ENCODE peak calls at places on chromosomes 7 and 10, in nine cellular contexts. I is mucosa of descending colon, O is fibroblast of pulmonary artery, X is GM12865, N is psoas muscle, M is PC-9, Y is AG04450, C is sigmoid colon, J is tibial nerve. E is an unnamed sample.

GRCh38 chr10:109966961-109967738 is 40.6 kb upstream of the ADD3 start:
- DNase-seq in I (peak), O (peak), X (no peak), N (no peak), M (no peak), Y (peak), C (no peak), J (no peak), E (peak)

GRCh38 chr10:131726460-131726861 is 174.3 kb upstream of the PPP2R2D start:
- DNase-seq in I (peak), O (no peak), X (no peak), N (peak), M (no peak), Y (no peak), C (peak), J (peak), E (no peak)

GRCh38 chr10:70668454-70668970 is 3.8 kb upstream of the ADAMTS14 start:
- DNase-seq in I (no peak), O (no peak), X (no peak), N (no peak), M (no peak), Y (no peak), C (no peak), J (no peak), E (peak)

GRCh38 chr7:19442016-19442785 is 266.6 kb downstream of the POLR1F start:
- DNase-seq in I (no peak), O (peak), X (peak), N (no peak), M (peak), Y (peak), C (no peak), J (no peak), E (peak)

GRCh38 chr10:71427246-71427645 is 30.5 kb downstream of the CDH23 start:
- DNase-seq in I (no peak), O (no peak), X (no peak), N (no peak), M (no peak), Y (no peak), C (no peak), J (no peak), E (no peak)

GRCh38 chr7:105932835-105933477 is 30.1 kb upstream of the CDHR3 start:
- DNase-seq in I (peak), O (peak), X (no peak), N (peak), M (no peak), Y (peak), C (peak), J (peak), E (peak)

GRCh38 chr7:115357213-115357999 is 435.5 kb downstream of the MDFIC start:
- DNase-seq in I (peak), O (no peak), X (no peak), N (no peak), M (no peak), Y (peak), C (no peak), J (no peak), E (peak)

GRCh38 chr10:78868861-78869260 is 199.9 kb upstream of the ZMIZ1 start:
- DNase-seq in I (no peak), O (no peak), X (no peak), N (no peak), M (no peak), Y (no peak), C (peak), J (no peak), E (no peak)

GRCh38 chr7:28346972-28347371 is 65.3 kb upstream of the CREB5 start:
- DNase-seq in I (no peak), O (no peak), X (no peak), N (no peak), M (no peak), Y (no peak), C (no peak), J (no peak), E (peak)

GRCh38 chr10:116840389-116841075 is 8.8 kb upstream of the ENO4 start:
- DNase-seq in I (no peak), O (no peak), X (no peak), N (no peak), M (no peak), Y (no peak), C (no peak), J (no peak), E (no peak)

GRCh38 chr7:134433430-134433829 is 25.5 kb downstream of the AKR1B1 start:
- DNase-seq in I (no peak), O (no peak), X (no peak), N (no peak), M (no peak), Y (no peak), C (no peak), J (no peak), E (no peak)

GRCh38 chr10:49766484-49766883 is 4.4 kb upstream of the OGDHL start:
- DNase-seq in I (no peak), O (no peak), X (no peak), N (no peak), M (no peak), Y (no peak), C (no peak), J (no peak), E (no peak)

GRCh38 chr7:132443776-132444520 is 132.3 kb downstream of the PLXNA4 start:
- DNase-seq in I (no peak), O (no peak), X (no peak), N (no peak), M (no peak), Y (no peak), C (no peak), J (no peak), E (no peak)

GRCh38 chr7:154640266-154640865 is 362.6 kb downstream of the PAXIP1 start:
- DNase-seq in I (peak), O (no peak), X (no peak), N (no peak), M (no peak), Y (no peak), C (no peak), J (no peak), E (no peak)
- TF ChIP-seq CTCF in I (no peak), O (no peak), X (no peak), N (no peak), M (peak), Y (no peak), C (peak), J (no peak), E (no peak)

DNA sequence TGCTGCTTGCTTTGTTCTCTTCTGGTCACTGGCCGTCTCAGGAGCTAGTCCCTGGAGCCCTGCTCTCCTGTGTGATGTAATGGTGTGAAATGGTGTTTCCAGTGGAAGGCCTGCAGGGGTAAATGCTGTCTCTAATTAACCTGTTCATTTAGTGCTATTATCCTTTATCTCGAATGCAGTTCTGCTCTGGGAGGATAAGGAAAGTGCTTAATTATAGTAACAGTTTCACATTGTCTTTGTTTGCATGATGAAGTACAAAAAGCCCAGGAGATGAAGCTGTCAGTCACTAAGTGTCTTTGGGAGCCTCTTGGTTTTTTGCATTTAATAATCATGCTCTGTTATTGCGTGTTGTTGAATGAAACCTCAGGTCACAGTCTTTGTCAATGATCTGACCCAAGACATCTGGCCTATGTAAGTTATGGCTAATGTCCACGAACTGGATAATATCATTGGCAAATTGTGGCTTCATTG is 755.3 kb upstream of the GALNT17 start:
- DNase-seq in I (no peak), O (no peak), X (no peak), N (no peak), M (no peak), Y (no peak), C (no peak), J (no peak), E (no peak)
- H3K4me3 ChIP-seq in I (no peak), O (no peak), X (no peak), N (no peak), M (no peak), Y (no peak), C (no peak), J (no peak), E (no peak)

DNA sequence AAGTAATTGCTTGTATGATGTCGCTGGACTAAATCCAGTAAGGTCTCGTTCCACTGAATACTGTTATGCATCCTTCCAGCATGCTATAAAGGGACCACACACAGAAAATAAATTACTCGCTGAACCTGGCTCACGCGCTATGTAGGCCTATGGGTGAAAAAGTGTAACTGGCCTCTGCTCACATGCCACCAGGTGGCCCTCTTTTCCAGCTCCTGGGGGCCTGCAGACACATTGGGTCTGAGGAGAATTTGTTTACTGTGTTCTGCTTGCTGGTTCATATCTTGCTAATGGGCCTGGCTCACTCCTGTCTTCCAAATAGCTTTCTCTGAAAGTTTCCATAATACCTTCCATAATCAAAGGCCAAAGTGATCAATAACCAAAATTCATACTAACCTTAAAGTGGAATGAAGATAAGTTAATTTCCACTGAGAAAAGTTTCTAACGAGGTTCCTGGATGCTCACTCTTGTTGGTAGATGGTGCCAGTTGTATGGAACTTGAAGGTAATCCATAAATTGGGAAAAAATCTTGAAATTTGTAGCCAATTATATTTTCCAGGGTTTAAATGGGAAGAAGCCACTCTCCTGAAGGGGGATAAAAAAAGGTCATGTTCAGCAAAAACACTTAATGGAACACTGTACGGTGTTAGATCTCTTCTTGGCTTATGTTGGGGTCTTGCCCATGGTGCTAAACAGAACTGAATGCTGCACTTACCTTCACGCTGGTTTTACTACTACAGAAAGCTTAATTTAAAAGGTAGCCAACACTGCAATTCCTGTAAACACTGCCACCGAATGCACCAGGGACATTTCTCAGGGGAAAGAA is 27.0 kb upstream of the ZPBP start:
- DNase-seq in I (no peak), O (no peak), X (peak), N (no peak), M (no peak), Y (no peak), C (no peak), J (no peak), E (no peak)
- TF ChIP-seq CTCF in I (no peak), O (no peak), X (peak), N (no peak), M (no peak), Y (no peak), C (no peak), J (no peak), E (no peak)

DNA sequence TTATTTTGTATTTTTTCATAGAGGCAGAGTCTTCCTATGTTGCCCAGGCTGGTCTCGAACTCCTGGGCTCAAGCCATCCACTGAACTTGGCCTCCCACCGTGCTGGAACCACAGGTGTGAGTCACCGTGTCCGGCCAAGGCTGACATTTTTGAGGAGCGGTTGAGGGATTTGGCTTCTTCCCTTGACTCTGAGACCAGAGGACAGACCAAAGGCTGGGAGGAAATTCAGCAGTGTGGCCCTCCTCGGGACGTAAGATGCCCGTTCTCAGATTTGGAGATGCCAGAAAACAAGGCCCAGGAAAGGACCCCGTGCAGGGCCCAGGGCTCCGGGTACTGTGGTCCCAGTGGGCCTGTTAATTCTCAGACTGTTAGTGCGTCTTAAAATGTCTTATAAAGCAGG is 146.2 kb downstream of the WDR37 start:
- DNase-seq in I (no peak), O (no peak), X (no peak), N (no peak), M (no peak), Y (no peak), C (no peak), J (no peak), E (no peak)
- H3K4me3 ChIP-seq in I (no peak), O (no peak), X (no peak), N (no peak), M (no peak), Y (no peak), C (no peak), J (no peak), E (no peak)

DNA sequence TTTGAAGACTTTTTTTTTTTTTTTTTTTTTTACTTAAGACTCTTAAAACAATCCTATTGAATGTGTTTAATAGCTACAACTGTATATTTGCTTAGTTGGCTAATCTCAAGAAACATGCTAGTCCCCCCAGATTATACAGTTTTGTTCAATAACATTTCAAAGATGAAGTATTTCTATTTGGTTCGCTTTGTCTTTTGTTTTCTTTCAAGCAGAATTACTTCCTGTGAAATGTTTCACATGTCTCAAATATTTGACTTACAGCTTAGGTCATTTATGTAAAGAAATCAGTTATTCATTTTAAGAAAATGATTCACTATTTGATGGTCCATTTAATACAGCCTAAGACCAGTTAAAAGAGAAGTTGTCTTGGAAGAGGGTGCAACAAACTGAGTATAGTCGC is 12.8 kb upstream of the LAMB1 start:
- DNase-seq in I (no peak), O (no peak), X (no peak), N (no peak), M (no peak), Y (no peak), C (no peak), J (no peak), E (peak)
- TF ChIP-seq CTCF in I (no peak), O (no peak), X (no peak), N (no peak), M (no peak), Y (no peak), C (no peak), J (no peak), E (no peak)

DNA sequence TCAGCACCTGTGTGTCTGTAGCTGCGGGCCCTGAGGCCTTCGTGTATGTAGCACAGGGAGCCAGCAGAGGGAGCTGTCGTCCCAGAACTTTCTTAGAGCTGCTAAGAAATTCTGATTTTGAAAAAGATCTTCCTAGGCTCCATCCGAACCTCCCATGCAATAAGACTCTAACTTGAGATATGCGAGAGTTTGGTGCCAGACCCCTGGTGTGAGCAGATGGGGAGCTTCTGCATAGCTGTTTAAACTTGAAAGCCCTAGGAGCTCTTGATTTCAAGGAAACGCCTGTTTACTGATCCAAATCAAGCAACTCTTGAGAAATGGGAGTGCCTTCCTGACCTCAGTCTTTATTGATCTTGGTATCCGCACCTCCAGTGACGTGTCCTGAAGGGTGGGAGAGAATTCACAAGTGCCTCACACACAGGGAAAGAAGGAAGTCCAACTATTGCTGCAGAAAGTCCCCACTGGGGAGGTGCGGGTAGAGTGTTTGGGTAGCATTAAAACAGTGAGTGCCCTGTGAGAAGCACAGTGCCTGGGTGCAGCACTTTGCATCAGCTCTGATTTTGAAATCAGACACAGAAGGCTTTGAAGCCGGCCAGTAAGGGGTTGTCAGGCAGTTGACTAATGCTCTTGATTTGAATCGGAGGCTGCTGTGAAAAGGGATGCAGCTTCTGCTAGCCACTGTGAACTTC is 66.4 kb upstream of the STRIP2 start:
- DNase-seq in I (peak), O (peak), X (peak), N (peak), M (peak), Y (no peak), C (peak), J (peak), E (peak)
- H3K4me3 ChIP-seq in I (peak), O (no peak), X (peak), N (no peak), M (peak), Y (no peak), C (no peak), J (no peak), E (peak)

GRCh38 chr10:129769381-129770116 is 194.5 kb downstream of the EBF3 start:
- DNase-seq in I (no peak), O (no peak), X (no peak), N (no peak), M (no peak), Y (no peak), C (peak), J (no peak), E (no peak)

GRCh38 chr10:129767751-129768150 is 196.3 kb downstream of the EBF3 start:
- DNase-seq in I (no peak), O (no peak), X (no peak), N (no peak), M (no peak), Y (no peak), C (no peak), J (no peak), E (no peak)

GRCh38 chr10:129770286-129770685 is 193.8 kb downstream of the EBF3 start:
- DNase-seq in I (no peak), O (no peak), X (no peak), N (no peak), M (no peak), Y (no peak), C (peak), J (no peak), E (no peak)

GRCh38 chr10:129766611-129767550 is 197.2 kb downstream of the EBF3 start:
- DNase-seq in I (no peak), O (no peak), X (no peak), N (no peak), M (no peak), Y (no peak), C (peak), J (no peak), E (no peak)

GRCh38 chr10:129768437-129769355 is 195.4 kb downstream of the EBF3 start:
- DNase-seq in I (no peak), O (no peak), X (no peak), N (no peak), M (no peak), Y (no peak), C (no peak), J (no peak), E (no peak)
- TF ChIP-seq CTCF in I (no peak), O (no peak), X (no peak), N (no peak), M (no peak), Y (no peak), C (no peak), J (no peak), E (no peak)

DNA sequence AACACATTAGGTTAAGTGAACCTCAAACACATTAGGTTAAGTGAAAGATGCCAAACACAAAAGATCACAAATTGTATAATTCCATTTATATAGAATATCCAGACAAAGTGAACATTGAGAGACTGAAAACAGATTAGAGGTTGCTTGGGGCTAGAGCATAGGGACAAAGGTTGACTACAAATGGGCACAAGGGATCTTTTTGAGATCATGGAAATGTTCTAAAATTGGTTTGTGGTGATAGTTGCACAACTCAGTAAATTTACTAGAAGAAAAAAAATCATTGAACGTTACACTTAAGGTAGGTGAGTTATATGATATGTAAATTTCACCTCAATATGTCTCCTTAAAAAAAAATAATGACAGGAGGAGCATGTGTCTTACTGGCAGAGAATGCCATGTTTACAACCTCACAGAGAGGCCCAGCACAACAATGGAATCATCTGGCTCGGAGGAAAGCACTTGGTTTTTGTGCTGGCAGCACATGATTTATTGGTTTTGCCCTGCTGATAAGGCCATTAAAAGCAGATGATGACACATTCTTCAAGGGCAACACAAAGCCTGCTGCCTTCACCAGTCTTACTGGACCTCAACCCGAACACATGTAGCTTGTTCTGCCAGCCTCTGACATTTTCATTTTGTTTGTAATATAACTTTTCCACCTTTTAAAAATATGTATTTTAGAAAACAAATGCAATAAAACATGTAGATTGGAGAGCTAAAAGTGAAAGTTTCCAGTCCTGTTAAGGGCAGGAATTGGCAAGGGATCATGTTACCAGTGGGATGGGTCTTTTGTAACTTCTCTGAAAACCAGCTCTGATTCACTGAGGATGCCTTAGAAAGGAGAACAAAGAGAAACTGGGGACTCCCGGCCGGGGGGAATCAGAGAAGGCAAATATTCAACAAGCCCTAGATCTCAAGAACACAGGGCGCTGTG is 11.9 kb upstream of the LMOD2 start:
- DNase-seq in I (no peak), O (peak), X (no peak), N (no peak), M (peak), Y (no peak), C (no peak), J (no peak), E (peak)
- H3K4me3 ChIP-seq in I (no peak), O (peak), X (no peak), N (peak), M (peak), Y (peak), C (peak), J (no peak), E (peak)

GRCh38 chr10:89741126-89741762 is 39.9 kb downstream of the KIF20B start:
- DNase-seq in I (peak), O (no peak), X (no peak), N (no peak), M (no peak), Y (no peak), C (no peak), J (no peak), E (no peak)

GRCh38 chr10:89744021-89744420 is 42.6 kb downstream of the KIF20B start:
- DNase-seq in I (no peak), O (peak), X (no peak), N (no peak), M (no peak), Y (peak), C (no peak), J (no peak), E (peak)

DNA sequence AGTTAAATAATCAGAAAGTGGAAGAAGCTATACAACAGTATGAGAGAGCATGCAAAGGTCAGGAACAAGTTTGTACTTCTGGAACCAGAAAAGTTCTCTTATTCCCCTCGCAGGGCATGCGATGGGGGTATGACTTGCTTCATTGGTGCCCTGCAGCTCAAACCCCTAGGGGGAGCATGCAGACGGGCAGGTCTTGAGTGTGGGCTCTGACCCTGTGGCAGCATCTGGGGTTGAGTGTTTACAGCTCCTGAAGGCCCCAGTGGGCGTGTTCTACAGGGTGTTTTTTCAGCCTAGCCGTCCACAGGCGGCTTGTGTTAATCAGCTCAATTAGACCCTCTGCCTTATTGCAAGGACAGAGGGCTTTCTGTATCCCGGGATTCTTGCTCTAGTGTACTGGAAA is 44.5 kb downstream of the KIF20B start:
- DNase-seq in I (no peak), O (no peak), X (no peak), N (no peak), M (no peak), Y (no peak), C (no peak), J (no peak), E (no peak)
- TF ChIP-seq CTCF in I (no peak), O (no peak), X (no peak), N (no peak), M (no peak), Y (no peak), C (no peak), J (no peak), E (no peak)